ENCODE peak calls at places on chromosomes 3 and 15, in seven cellular contexts. B is neural crest cell, U is cardiac muscle cell, H is fibroblast of pulmonary artery, W is heart left ventricle, K is heart right ventricle, Q is thoracic aorta. R is an unnamed sample.

GRCh38 chr3:66910721-66911120 is 87.4 kb upstream of the KBTBD8 start:
- DNase-seq in H (no peak), W (no peak), U (no peak), Q (no peak), K (no peak), B (no peak), R (no peak)

GRCh38 chr15:67146875-67147381 is 81.5 kb downstream of the SMAD3 start:
- DNase-seq in K (no peak), B (no peak), Q (no peak), U (no peak), H (peak), W (peak), R (no peak)

GRCh38 chr3:139020868-139021234 is at the start of gene PRR23B:
- DNase-seq in H (no peak), B (no peak), Q (no peak), U (no peak), W (no peak), K (no peak), R (no peak)

GRCh38 chr3:120469440-120470415 is 18.9 kb upstream of the FSTL1 start:
- DNase-seq in Q (no peak), B (no peak), K (peak), U (no peak), H (peak), W (peak), R (no peak)

GRCh38 chr3:116199063-116199462 is 246.2 kb downstream of the LSAMP start:
- DNase-seq in B (no peak), Q (no peak), U (no peak), H (no peak), W (no peak), K (no peak), R (no peak)

GRCh38 chr3:106092792-106093191 is 224.0 kb upstream of the CBLB start:
- DNase-seq in B (no peak), K (no peak), Q (no peak), U (no peak), W (no peak), H (no peak), R (no peak)

GRCh38 chr3:98602078-98602678 is 8.8 kb upstream of the CPOX start:
- DNase-seq in B (peak), W (peak), Q (no peak), K (no peak), U (peak), H (peak), R (peak)

GRCh38 chr3:101155828-101156227 is 162.6 kb upstream of the ABI3BP start:
- DNase-seq in K (no peak), H (peak), B (no peak), U (no peak), W (peak), Q (no peak), R (no peak)

GRCh38 chr3:193614430-193614829 is 21.4 kb downstream of the OPA1 start:
- DNase-seq in W (no peak), H (peak), K (no peak), Q (no peak), B (no peak), U (no peak), R (no peak)

GRCh38 chr3:117549716-117550115 is 840.1 kb downstream of the TUSC7 start:
- DNase-seq in W (no peak), Q (no peak), B (no peak), K (no peak), H (no peak), U (no peak), R (no peak)

GRCh38 chr15:88375234-88375926 is 91.8 kb downstream of the MRPL46 start:
- DNase-seq in K (no peak), B (no peak), Q (no peak), H (peak), U (no peak), W (no peak), R (no peak)

GRCh38 chr3:42572278-42572677 is 9.5 kb downstream of the SEC22C start:
- DNase-seq in W (no peak), U (peak), H (peak), Q (no peak), B (peak), K (no peak), R (peak)

GRCh38 chr3:32432711-32433530 is 41.3 kb downstream of the CMTM7 start:
- DNase-seq in W (no peak), K (no peak), B (no peak), U (no peak), H (peak), Q (no peak), R (no peak)

GRCh38 chr3:117873236-117873635 is 1161.4 kb downstream of the IGSF11 start:
- DNase-seq in U (peak), Q (no peak), K (peak), B (no peak), H (peak), W (no peak), R (no peak)

GRCh38 chr3:111068574-111068973 is 3.0 kb upstream of the NECTIN3 start:
- DNase-seq in W (no peak), B (no peak), Q (no peak), H (no peak), U (no peak), K (no peak), R (no peak)

GRCh38 chr3:27174530-27174929 is 194.7 kb downstream of the NEK10 start:
- DNase-seq in U (no peak), Q (no peak), H (no peak), K (no peak), W (no peak), B (no peak), R (no peak)

GRCh38 chr3:42505203-42505848 is 2.9 kb downstream of the VIPR1 start:
- DNase-seq in B (no peak), W (peak), H (no peak), U (no peak), K (no peak), Q (no peak), R (no peak)

GRCh38 chr3:50194903-50195500 is 3.6 kb downstream of the GNAT1 start:
- DNase-seq in W (no peak), B (no peak), K (no peak), H (no peak), Q (no peak), U (no peak), R (no peak)

GRCh38 chr3:17021614-17022013 is 136.9 kb downstream of the PLCL2 start:
- DNase-seq in B (no peak), Q (no peak), K (no peak), U (no peak), H (no peak), W (no peak), R (no peak)

GRCh38 chr3:106848099-106848498 is 529.1 kb upstream of the CCDC54 start:
- DNase-seq in H (no peak), Q (no peak), U (no peak), K (no peak), B (no peak), W (no peak), R (no peak)

GRCh38 chr3:17500618-17501017 is 241.8 kb downstream of the TBC1D5 start:
- DNase-seq in U (no peak), K (no peak), H (no peak), W (no peak), B (no peak), Q (no peak), R (no peak)

GRCh38 chr3:49180116-49180515 is 8.7 kb downstream of the KLHDC8B start:
- DNase-seq in U (no peak), Q (no peak), H (no peak), K (no peak), B (no peak), W (no peak), R (no peak)

GRCh38 chr15:50971115-50971514 is 62.6 kb downstream of the AP4E1 start:
- DNase-seq in K (no peak), B (no peak), H (no peak), W (no peak), U (no peak), Q (no peak), R (no peak)

GRCh38 chr3:20394243-20394642 is 208.2 kb upstream of the SGO1 start:
- DNase-seq in B (no peak), Q (no peak), H (no peak), W (no peak), K (no peak), U (no peak), R (no peak)

GRCh38 chr15:39946862-39947261 is 12.9 kb downstream of the EIF2AK4 start:
- DNase-seq in K (no peak), B (no peak), W (no peak), U (no peak), H (peak), Q (no peak), R (no peak)

DNA sequence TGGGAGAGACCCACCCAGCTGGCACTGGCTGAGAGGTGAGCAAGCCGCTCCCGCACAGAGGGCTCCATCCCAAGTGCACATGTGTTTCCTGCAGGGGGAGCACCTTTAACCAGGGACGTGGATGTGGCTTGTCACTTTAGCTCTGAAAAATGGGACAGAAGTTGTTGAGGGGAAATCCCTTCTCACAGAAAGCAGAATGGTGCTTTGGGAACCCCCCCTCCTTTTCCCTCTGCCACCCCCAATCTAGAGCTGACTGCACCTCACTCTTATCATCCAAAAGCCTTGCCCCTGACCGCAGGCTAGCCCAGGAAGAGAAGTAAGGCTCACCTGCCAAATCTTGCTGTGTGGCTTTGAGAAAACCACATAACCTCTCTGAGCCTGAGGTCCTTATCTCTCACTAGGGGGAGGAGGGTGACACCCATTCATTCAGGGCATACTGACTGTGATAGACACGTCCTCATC is 77.9 kb downstream of the RPN1 start:
- DNase-seq in Q (no peak), B (no peak), U (peak), K (no peak), H (no peak), W (no peak), R (no peak)
- TF ChIP-seq CTCF in Q (no peak), B (peak), U (peak), K (peak), H (peak), W (no peak), R (no peak)

GRCh38 chr3:163776753-163777152 is 1301.5 kb downstream of the SI start:
- DNase-seq in K (no peak), H (no peak), W (no peak), Q (no peak), B (no peak), U (no peak), R (no peak)

GRCh38 chr3:163779396-163780344 is 1298.6 kb downstream of the SI start:
- DNase-seq in U (no peak), Q (no peak), H (no peak), W (no peak), K (no peak), B (no peak), R (no peak)
- TF ChIP-seq CTCF in U (no peak), Q (no peak), H (no peak), W (no peak), K (no peak), B (no peak), R (no peak)

DNA sequence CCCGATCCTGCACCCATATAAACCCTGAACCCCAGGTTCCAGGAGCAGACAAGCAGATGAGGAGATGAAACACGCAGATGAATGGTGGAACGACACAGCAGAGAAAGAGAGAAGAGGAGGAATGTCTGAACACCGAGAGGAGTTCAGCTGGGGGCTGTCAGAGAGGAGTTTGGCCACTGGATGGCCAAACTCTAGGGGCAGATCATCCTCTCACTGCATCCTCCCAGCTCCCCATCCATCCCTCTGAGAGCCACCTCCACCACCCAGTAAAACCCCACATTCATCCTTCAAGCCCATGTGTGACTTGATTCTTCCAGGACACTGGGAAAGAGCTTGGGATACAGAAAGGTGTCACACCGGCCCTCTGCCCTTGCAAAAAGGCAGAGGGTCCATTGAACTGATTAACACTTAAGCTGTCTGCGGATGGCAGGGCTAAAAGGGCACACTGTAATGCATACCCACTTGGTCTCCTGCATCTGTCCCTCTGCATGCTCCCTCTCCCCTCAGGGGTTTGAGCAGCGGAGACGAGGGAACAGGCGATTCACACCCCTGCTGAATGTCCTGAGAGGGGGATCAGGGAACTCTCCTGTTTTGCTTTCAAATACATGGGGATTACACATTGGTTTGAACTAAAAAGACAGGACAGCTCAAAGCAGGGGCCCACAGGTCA is 53.8 kb downstream of the TMED3 start:
- DNase-seq in Q (no peak), H (no peak), B (no peak), W (no peak), U (no peak), K (no peak), R (no peak)
- TF ChIP-seq CTCF in Q (no peak), H (no peak), B (no peak), W (no peak), U (peak), K (no peak), R (no peak)

GRCh38 chr15:78265137-78265460 is 737 bp downstream of the DNAJA4 start:
- DNase-seq in B (no peak), H (no peak), W (no peak), Q (no peak), U (no peak), K (no peak), R (no peak)
- TF ChIP-seq CTCF in B (no peak), H (no peak), W (no peak), Q (no peak), U (no peak), K (no peak), R (no peak)

GRCh38 chr15:52076889-52077781 is 35.4 kb downstream of the BCL2L10 start:
- DNase-seq in B (no peak), U (no peak), K (no peak), W (no peak), Q (no peak), H (peak), R (no peak)
- TF ChIP-seq CTCF in B (no peak), U (peak), K (no peak), W (no peak), Q (no peak), H (peak), R (no peak)

GRCh38 chr3:73512095-73512494 is 112.6 kb downstream of the PDZRN3 start:
- DNase-seq in K (no peak), B (no peak), H (peak), U (no peak), Q (no peak), W (no peak), R (no peak)
- TF ChIP-seq CTCF in K (no peak), B (no peak), H (no peak), U (no peak), Q (no peak), W (no peak), R (no peak)

GRCh38 chr15:100863406-100864198 is 16.0 kb upstream of the ALDH1A3 start:
- DNase-seq in U (no peak), W (peak), Q (no peak), B (no peak), K (peak), H (peak), R (no peak)
- TF ChIP-seq CTCF in U (no peak), W (no peak), Q (no peak), B (no peak), K (no peak), H (no peak), R (no peak)

GRCh38 chr15:73959012-73959581 is 32.8 kb downstream of the LOXL1 start:
- DNase-seq in B (no peak), U (no peak), W (no peak), K (no peak), H (no peak), Q (no peak), R (no peak)
- TF ChIP-seq CTCF in B (no peak), U (no peak), W (no peak), K (no peak), H (no peak), Q (no peak), R (no peak)

GRCh38 chr15:101017041-101017754 is 98.0 kb downstream of the LRRK1 start:
- DNase-seq in H (no peak), Q (no peak), W (no peak), U (peak), K (no peak), B (no peak), R (peak)
- TF ChIP-seq CTCF in H (no peak), Q (no peak), W (no peak), U (peak), K (no peak), B (peak), R (no peak)

R was measured in endothelial cell.